ENCODE peak calls at places on chromosome 3, in four cellular contexts. G is iris pigment epithelial cell; B is CD8-positive, alpha-beta memory T cell; E is Caki2. I is an unnamed sample.

GRCh38 chr3:20924646-20925395 is 738.8 kb upstream of the SGO1 start:
- DNase-seq in E (no peak), G (no peak), B (no peak), I (no peak)

GRCh38 chr3:40281995-40282394 is 27.5 kb upstream of the EIF1B start:
- DNase-seq in E (no peak), G (no peak), B (no peak), I (no peak)

GRCh38 chr3:38588276-38588971 is 61.1 kb downstream of the SCN5A start:
- DNase-seq in G (no peak), E (no peak), B (no peak), I (no peak)

GRCh38 chr3:15292765-15293522 is 39.4 kb downstream of the SH3BP5 start:
- DNase-seq in G (no peak), B (no peak), E (no peak), I (no peak)

GRCh38 chr3:46321461-46322104 is 32.3 kb upstream of the CCR2 start:
- DNase-seq in B (no peak), E (no peak), G (no peak), I (no peak)

GRCh38 chr3:184540777-184541681 is 20.6 kb upstream of the EPHB3 start:
- DNase-seq in G (peak; percentile 39), B (peak; percentile 55), E (peak; percentile 50), I (no peak)

GRCh38 chr3:136141891-136142290 is 54.2 kb downstream of the MSL2 start:
- DNase-seq in E (no peak), G (no peak), B (no peak), I (no peak)

GRCh38 chr3:45942051-45942825 is 1.0 kb upstream of the CXCR6 start:
- DNase-seq in G (peak; percentile 62), B (no peak), E (no peak), I (no peak)

GRCh38 chr3:40915346-40915865 is 283.9 kb upstream of the CTNNB1 start:
- DNase-seq in E (no peak), B (no peak), G (no peak), I (no peak)

GRCh38 chr3:11349466-11349865 is 77.3 kb downstream of the ATG7 start:
- DNase-seq in E (no peak), B (no peak), G (peak; percentile 67), I (no peak)

GRCh38 chr3:132788299-132788698 is 66.1 kb upstream of the NPHP3 start:
- DNase-seq in E (no peak), B (no peak), G (peak; percentile 80), I (peak; percentile 23)

GRCh38 chr3:137062250-137062649 is 104.5 kb downstream of the IL20RB start:
- DNase-seq in B (no peak), E (no peak), G (no peak), I (no peak)

GRCh38 chr3:99658274-99658673 is 19.9 kb downstream of the COL8A1 start:
- DNase-seq in G (no peak), B (no peak), E (no peak), I (no peak)

GRCh38 chr3:190265126-190265525 is 57.1 kb downstream of the CLDN1 start:
- DNase-seq in E (no peak), B (no peak), G (peak; percentile 28), I (no peak)

GRCh38 chr3:33732394-33732793 is 14.3 kb upstream of the CLASP2 start:
- DNase-seq in G (no peak), B (no peak), E (peak; percentile 1), I (no peak)

GRCh38 chr3:41060106-41060505 is 139.2 kb upstream of the CTNNB1 start:
- DNase-seq in B (no peak), E (no peak), G (no peak), I (no peak)

GRCh38 chr3:52406231-52406661 is 38.7 kb downstream of the SEMA3G start:
- DNase-seq in E (no peak), B (no peak), G (no peak), I (no peak)

GRCh38 chr3:52777959-52778805 is 783 bp downstream of the ITIH1 start:
- DNase-seq in E (no peak), G (no peak), B (no peak), I (peak; percentile 0)

GRCh38 chr3:34634939-34635338 is 836.5 kb downstream of the PDCD6IP start:
- DNase-seq in E (no peak), B (no peak), G (no peak), I (no peak)

I was measured in thoracic aorta.